ENCODE peak calls at places on chromosomes 7 and 10, in seven cellular contexts. A is A549, W is AG04449, O is HFFc6, P is spleen, I is neural progenitor cell, U is dorsolateral prefrontal cortex. X is an unnamed sample.
A peak's percentile ranks its signal among the peaks of the same experiment; 100 is the strongest.

GRCh38 chr10:58026036-58026435 is 241.7 kb downstream of the IPMK start:
- DNase-seq in U (no peak), A (no peak), O (no peak), I (no peak), W (no peak), P (no peak), X (no peak)

GRCh38 chr7:105934577-105935185 is 28.4 kb upstream of the CDHR3 start:
- DNase-seq in P (no peak), U (no peak), O (peak; percentile 40), A (peak; percentile 55), I (peak; percentile 53), W (no peak), X (no peak)

GRCh38 chr10:126140746-126141273 is 244.4 kb downstream of the FANK1 start:
- DNase-seq in W (no peak), U (no peak), O (no peak), P (no peak), A (no peak), I (no peak), X (no peak)

GRCh38 chr10:15901889-15902288 is 41.6 kb upstream of the MINDY3 start:
- DNase-seq in W (no peak), O (no peak), I (peak; percentile 33), U (no peak), A (no peak), P (no peak), X (no peak)

GRCh38 chr7:81301815-81302214 is 383.0 kb upstream of the SEMA3C start:
- DNase-seq in O (no peak), A (no peak), W (no peak), U (no peak), P (no peak), I (no peak), X (no peak)

GRCh38 chr10:131577786-131578471 is 266.4 kb upstream of the TCERG1L start:
- DNase-seq in W (no peak), U (no peak), I (no peak), A (no peak), O (no peak), P (peak; percentile 71), X (peak; percentile 13)

GRCh38 chr10:51689536-51689935 is 9.9 kb downstream of the CSTF2T start:
- DNase-seq in O (no peak), I (no peak), U (no peak), P (no peak), A (no peak), W (no peak), X (no peak)

GRCh38 chr10:100186813-100187212 is 984 bp upstream of the ERLIN1 start:
- DNase-seq in W (no peak), A (peak; percentile 18), U (no peak), P (peak; percentile 82), I (peak; percentile 20), O (no peak), X (no peak)

GRCh38 chr7:22660293-22660692 is 66.7 kb upstream of the IL6 start:
- DNase-seq in A (no peak), P (no peak), I (no peak), W (no peak), O (no peak), U (no peak), X (no peak)

GRCh38 chr7:22662031-22662430 is 65.0 kb upstream of the IL6 start:
- DNase-seq in W (no peak), U (no peak), A (no peak), O (no peak), I (no peak), P (no peak), X (no peak)

GRCh38 chr7:22659741-22660140 is 67.3 kb upstream of the IL6 start:
- DNase-seq in W (no peak), I (no peak), O (no peak), U (no peak), A (no peak), P (no peak), X (no peak)

GRCh38 chr7:22662490-22663145 is 64.4 kb upstream of the IL6 start:
- DNase-seq in P (no peak), A (no peak), O (no peak), U (no peak), I (no peak), W (no peak), X (no peak)

DNA sequence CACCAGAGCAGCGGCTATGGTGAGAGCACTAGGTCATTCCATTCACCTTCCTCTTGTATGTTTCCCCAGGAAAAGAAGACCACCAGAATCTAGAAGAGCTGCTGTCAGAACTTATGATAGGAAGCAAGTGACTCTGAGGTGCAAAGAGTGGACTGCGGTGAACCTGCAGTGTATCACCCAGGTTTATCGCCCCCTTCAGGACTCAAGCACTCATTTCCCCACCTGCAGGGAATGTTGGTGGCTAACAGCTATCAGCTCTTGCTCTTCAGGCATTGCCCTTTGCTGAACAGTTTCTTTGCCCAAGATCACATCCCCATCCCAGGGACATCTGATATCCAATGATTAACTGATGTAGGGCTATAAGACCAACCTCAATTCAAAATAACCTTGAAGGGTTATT is 66.3 kb upstream of the IL6 start:
- DNase-seq in U (no peak), P (no peak), I (peak; percentile 29), A (peak; percentile 27), W (no peak), O (no peak), X (no peak)
- TF ChIP-seq CTCF in U (no peak), P (peak; percentile 12), I (peak; percentile 52), A (no peak), W (no peak), O (peak; percentile 55), X (no peak)

GRCh38 chr10:133257489-133258065 is 19.1 kb downstream of the ADAM8 start:
- DNase-seq in W (no peak), A (peak; percentile 78), U (peak; percentile 38), O (peak; percentile 6), P (peak; percentile 92), I (peak; percentile 70), X (no peak)
- TF ChIP-seq CTCF in W (peak; percentile 32), A (peak; percentile 66), U (peak; percentile 6), O (peak; percentile 58), P (no peak), I (peak; percentile 39), X (no peak)

GRCh38 chr7:57426629-57427003 is 23.4 kb upstream of the ZNF716 start:
- DNase-seq in O (no peak), P (no peak), A (no peak), W (no peak), I (no peak), U (no peak), X (no peak)

GRCh38 chr7:57424515-57425238 is 25.3 kb upstream of the ZNF716 start:
- DNase-seq in A (no peak), O (no peak), W (no peak), U (no peak), P (no peak), I (no peak), X (no peak)

GRCh38 chr7:57425239-57425944 is 24.6 kb upstream of the ZNF716 start:
- DNase-seq in P (no peak), W (no peak), U (no peak), A (no peak), I (no peak), O (no peak), X (no peak)

GRCh38 chr7:57425969-57426628 is 23.9 kb upstream of the ZNF716 start:
- DNase-seq in W (no peak), U (no peak), P (no peak), A (no peak), I (no peak), O (no peak), X (no peak)

DNA sequence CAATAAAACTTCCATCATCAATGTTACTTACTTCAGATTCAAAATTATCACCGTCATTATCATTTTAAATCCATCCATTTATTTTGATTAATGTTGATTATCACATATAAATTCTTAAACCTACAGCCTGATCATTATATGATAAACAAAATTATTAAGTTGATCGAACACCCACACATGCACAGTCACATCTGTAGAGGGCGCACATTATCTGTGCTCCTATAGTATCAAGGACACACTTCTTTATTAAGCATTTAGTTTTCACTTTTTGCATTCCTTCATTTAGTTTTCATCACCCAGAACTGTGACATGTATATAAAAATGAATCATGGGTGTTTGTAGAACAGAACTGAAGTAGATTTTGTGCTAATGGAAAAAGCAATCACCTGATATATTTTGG is 26.2 kb upstream of the ZNF716 start:
- DNase-seq in U (no peak), W (no peak), I (no peak), A (no peak), O (no peak), P (no peak), X (no peak)
- TF ChIP-seq CTCF in U (no peak), W (no peak), I (no peak), A (no peak), O (no peak), P (no peak), X (no peak)

GRCh38 chr7:26180792-26181198 is 19.8 kb downstream of the HNRNPA2B1 start:
- DNase-seq in U (no peak), W (no peak), O (no peak), P (no peak), A (no peak), I (no peak), X (no peak)

GRCh38 chr7:26181474-26182227 is 18.9 kb downstream of the HNRNPA2B1 start:
- DNase-seq in I (no peak), P (no peak), A (no peak), W (no peak), O (no peak), U (no peak), X (no peak)

GRCh38 chr7:26178272-26178960 is 22.1 kb downstream of the HNRNPA2B1 start:
- DNase-seq in A (no peak), I (no peak), U (no peak), O (no peak), W (no peak), P (no peak), X (no peak)

GRCh38 chr7:26179422-26179821 is 21.1 kb downstream of the HNRNPA2B1 start:
- DNase-seq in P (no peak), A (no peak), W (no peak), I (no peak), O (no peak), U (no peak), X (no peak)

GRCh38 chr7:26179826-26180497 is 20.6 kb downstream of the HNRNPA2B1 start:
- DNase-seq in O (no peak), A (no peak), P (no peak), U (no peak), W (no peak), I (no peak), X (no peak)
- TF ChIP-seq CTCF in O (no peak), A (no peak), P (no peak), U (no peak), W (no peak), I (no peak), X (no peak)

GRCh38 chr7:151012921-151013347 is 11.4 kb downstream of the ATG9B start:
- DNase-seq in U (no peak), I (peak; percentile 85), W (no peak), A (peak; percentile 54), P (no peak), O (no peak), X (no peak)
- TF ChIP-seq CTCF in U (peak; percentile 29), I (peak; percentile 71), W (peak; percentile 78), A (peak; percentile 52), P (no peak), O (peak; percentile 77), X (peak; percentile 19)

GRCh38 chr7:132161231-132161915 is 414.9 kb downstream of the PLXNA4 start:
- DNase-seq in P (no peak), W (no peak), U (no peak), I (no peak), O (no peak), A (no peak), X (peak; percentile 48)
- TF ChIP-seq CTCF in P (no peak), W (no peak), U (no peak), I (no peak), O (no peak), A (no peak), X (no peak)

GRCh38 chr10:89183571-89183970 is 23.5 kb downstream of the CH25H start:
- DNase-seq in O (peak; percentile 9), W (no peak), I (no peak), P (no peak), U (no peak), A (no peak), X (no peak)
- TF ChIP-seq CTCF in O (no peak), W (no peak), I (no peak), P (no peak), U (no peak), A (no peak), X (no peak)

X was measured in mesothelial cell of epicardium.